ENCODE peak calls at places on chromosome 21, in seven cellular contexts. S is astrocyte, Q is tibial nerve, R is body of pancreas, Y is WERI-Rb-1, F is pancreas, B is mammary epithelial cell. U is an unnamed sample.

GRCh38 chr21:42580793-42581201 is 67.1 kb downstream of the SLC37A1 start:
- DNase-seq in S (no peak), B (no peak), Q (no peak), F (no peak), R (no peak), Y (peak), U (peak)

GRCh38 chr21:28657576-28657975 is 335.1 kb downstream of the LTN1 start:
- DNase-seq in F (no peak), Q (no peak), B (no peak), S (no peak), R (no peak), Y (no peak), U (no peak)

GRCh38 chr21:35855463-35855862 is 204.9 kb downstream of the SETD4 start:
- DNase-seq in S (no peak), B (no peak), F (no peak), Y (no peak), R (no peak), Q (no peak), U (no peak)

GRCh38 chr21:34999397-34999941 is 49.6 kb downstream of the RUNX1 start:
- DNase-seq in B (no peak), Q (no peak), S (no peak), R (no peak), Y (no peak), F (no peak), U (no peak)

GRCh38 chr21:26389971-26390641 is 183.0 kb downstream of the CYYR1 start:
- DNase-seq in Q (no peak), B (peak), R (no peak), S (peak), Y (no peak), F (no peak), U (no peak)

GRCh38 chr21:27646691-27647090 is 679.8 kb upstream of the ADAMTS5 start:
- DNase-seq in S (no peak), Y (no peak), B (peak), R (no peak), F (no peak), Q (no peak), U (no peak)

GRCh38 chr21:22791986-22792560 is 1793.9 kb downstream of the NCAM2 start:
- DNase-seq in B (no peak), F (no peak), R (peak), Y (peak), Q (peak), S (peak), U (no peak)

GRCh38 chr21:34989337-34990151 is 59.6 kb downstream of the RUNX1 start:
- DNase-seq in R (no peak), Y (no peak), S (peak), B (peak), Q (no peak), F (no peak), U (no peak)

GRCh38 chr21:25556087-25556486 is 51.2 kb downstream of the MRPL39 start:
- DNase-seq in Y (no peak), S (no peak), F (no peak), R (no peak), Q (no peak), B (peak), U (no peak)

GRCh38 chr21:35324372-35325220 is 275.5 kb upstream of the RUNX1 start:
- DNase-seq in Y (no peak), Q (peak), S (peak), B (peak), R (no peak), F (no peak), U (peak)

GRCh38 chr21:21722736-21723135 is 724.5 kb downstream of the NCAM2 start:
- DNase-seq in B (no peak), R (no peak), Y (no peak), F (no peak), S (peak), Q (no peak), U (no peak)

GRCh38 chr21:35932232-35932911 is 128.0 kb downstream of the SETD4 start:
- DNase-seq in R (peak), Y (no peak), S (peak), B (peak), F (no peak), Q (peak), U (peak)

GRCh38 chr21:43287111-43287973 is 118.5 kb downstream of the CRYAA start:
- DNase-seq in Q (no peak), R (no peak), Y (no peak), F (no peak), S (no peak), B (no peak), U (peak)

GRCh38 chr21:26801524-26801923 is 43.7 kb downstream of the ADAMTS1 start:
- DNase-seq in F (no peak), S (peak), Y (no peak), Q (no peak), R (no peak), B (no peak), U (no peak)

GRCh38 chr21:43287974-43288755 is 119.4 kb downstream of the CRYAA start:
- DNase-seq in R (no peak), Y (no peak), F (no peak), B (no peak), Q (no peak), S (no peak), U (no peak)

GRCh38 chr21:44423941-44424607 is 31.2 kb upstream of the LRRC3 start:
- DNase-seq in B (no peak), Y (peak), Q (no peak), S (no peak), R (no peak), F (peak), U (peak)

GRCh38 chr21:42666023-42666747 is 12.8 kb downstream of the PDE9A start:
- DNase-seq in B (no peak), R (no peak), Y (no peak), F (no peak), Q (no peak), S (no peak), U (no peak)

GRCh38 chr21:42238185-42238934 is 19.4 kb downstream of the ABCG1 start:
- DNase-seq in B (no peak), F (peak), Q (no peak), Y (no peak), S (no peak), R (no peak), U (no peak)

GRCh38 chr21:33208534-33208933 is 21.2 kb upstream of the IFNAR2 start:
- DNase-seq in B (no peak), F (no peak), Q (no peak), R (no peak), S (no peak), Y (no peak), U (no peak)

GRCh38 chr21:43318841-43319781 is 107.8 kb downstream of the SIK1 start:
- DNase-seq in Q (peak), S (peak), Y (no peak), R (no peak), F (no peak), B (peak), U (no peak)

GRCh38 chr21:33325222-33326067 is 675 bp downstream of the IFNAR1 start:
- DNase-seq in R (peak), F (peak), S (peak), Y (peak), Q (peak), B (peak), U (peak)

GRCh38 chr21:28136687-28137086 is 856.0 kb downstream of the LTN1 start:
- DNase-seq in F (no peak), B (no peak), R (no peak), Y (no peak), Q (no peak), S (no peak), U (no peak)

GRCh38 chr21:32994305-32994704 is 31.4 kb upstream of the OLIG2 start:
- DNase-seq in Y (peak), R (no peak), Q (no peak), F (no peak), S (no peak), B (no peak), U (no peak)

GRCh38 chr21:9008636-9009035 is 1512.7 kb upstream of the TPTE start:
- DNase-seq in Y (no peak), F (peak), S (no peak), Q (no peak), B (no peak), R (no peak), U (no peak)

GRCh38 chr21:27722095-27722494 is 755.2 kb upstream of the ADAMTS5 start:
- DNase-seq in Y (no peak), B (peak), R (no peak), S (no peak), F (no peak), Q (no peak), U (no peak)

GRCh38 chr21:29164330-29164942 is 34.0 kb downstream of the MAP3K7CL start:
- DNase-seq in Q (no peak), R (no peak), S (peak), Y (peak), B (peak), F (no peak), U (no peak)

GRCh38 chr21:25508364-25508763 is 98.9 kb downstream of the MRPL39 start:
- DNase-seq in S (peak), Q (no peak), Y (no peak), B (no peak), R (no peak), F (no peak), U (no peak)

GRCh38 chr21:42159560-42160110 is 59.3 kb upstream of the ABCG1 start:
- DNase-seq in Q (no peak), Y (no peak), F (peak), R (no peak), B (no peak), S (no peak), U (peak)

GRCh38 chr21:26388731-26389231 is 184.3 kb downstream of the CYYR1 start:
- DNase-seq in F (no peak), S (peak), Y (no peak), Q (no peak), B (peak), R (no peak), U (no peak)

GRCh38 chr21:43590220-43590619 is 69.1 kb downstream of the HSF2BP start:
- DNase-seq in B (peak), F (no peak), Q (no peak), R (no peak), Y (no peak), S (peak), U (no peak)

GRCh38 chr21:44300262-44300959 is 558 bp downstream of the PFKL start:
- DNase-seq in B (peak), S (peak), Y (peak), R (peak), F (peak), Q (peak), U (peak)

GRCh38 chr21:44613386-44614155 is 1.7 kb downstream of the KRTAP10-8 start:
- DNase-seq in R (no peak), S (no peak), F (no peak), Q (no peak), B (no peak), Y (no peak), U (no peak)

GRCh38 chr21:28540514-28540913 is 452.2 kb downstream of the LTN1 start:
- DNase-seq in B (no peak), S (peak), R (no peak), Y (no peak), F (no peak), Q (no peak), U (no peak)

GRCh38 chr21:32414579-32415358 is 2.3 kb downstream of the EVA1C start:
- DNase-seq in S (peak), B (peak), Q (no peak), F (no peak), Y (no peak), R (no peak), U (no peak)

GRCh38 chr21:44485254-44485793 is 30.0 kb downstream of the LRRC3 start:
- DNase-seq in Q (peak), S (no peak), R (no peak), B (no peak), Y (no peak), F (no peak), U (peak)

GRCh38 chr21:16569679-16570078 is 839.9 kb downstream of the USP25 start:
- DNase-seq in Y (no peak), S (peak), F (no peak), Q (no peak), R (no peak), B (no peak), U (no peak)

GRCh38 chr21:16571594-16571993 is 841.8 kb downstream of the USP25 start:
- DNase-seq in R (no peak), F (no peak), Q (no peak), S (peak), B (no peak), Y (no peak), U (no peak)

GRCh38 chr21:16570196-16570595 is 840.4 kb downstream of the USP25 start:
- DNase-seq in B (peak), R (no peak), S (peak), Q (no peak), F (no peak), Y (no peak), U (no peak)

GRCh38 chr21:16572032-16572431 is 842.2 kb downstream of the USP25 start:
- DNase-seq in Y (no peak), R (no peak), S (peak), Q (no peak), B (peak), F (no peak), U (no peak)

GRCh38 chr21:16570856-16571255 is 841.1 kb downstream of the USP25 start:
- DNase-seq in Y (no peak), R (no peak), Q (no peak), S (peak), B (no peak), F (no peak), U (no peak)
- H3K27ac ChIP-seq in Y (no peak), R (no peak), Q (peak), S (peak), B (no peak), F (no peak), U (no peak)

DNA sequence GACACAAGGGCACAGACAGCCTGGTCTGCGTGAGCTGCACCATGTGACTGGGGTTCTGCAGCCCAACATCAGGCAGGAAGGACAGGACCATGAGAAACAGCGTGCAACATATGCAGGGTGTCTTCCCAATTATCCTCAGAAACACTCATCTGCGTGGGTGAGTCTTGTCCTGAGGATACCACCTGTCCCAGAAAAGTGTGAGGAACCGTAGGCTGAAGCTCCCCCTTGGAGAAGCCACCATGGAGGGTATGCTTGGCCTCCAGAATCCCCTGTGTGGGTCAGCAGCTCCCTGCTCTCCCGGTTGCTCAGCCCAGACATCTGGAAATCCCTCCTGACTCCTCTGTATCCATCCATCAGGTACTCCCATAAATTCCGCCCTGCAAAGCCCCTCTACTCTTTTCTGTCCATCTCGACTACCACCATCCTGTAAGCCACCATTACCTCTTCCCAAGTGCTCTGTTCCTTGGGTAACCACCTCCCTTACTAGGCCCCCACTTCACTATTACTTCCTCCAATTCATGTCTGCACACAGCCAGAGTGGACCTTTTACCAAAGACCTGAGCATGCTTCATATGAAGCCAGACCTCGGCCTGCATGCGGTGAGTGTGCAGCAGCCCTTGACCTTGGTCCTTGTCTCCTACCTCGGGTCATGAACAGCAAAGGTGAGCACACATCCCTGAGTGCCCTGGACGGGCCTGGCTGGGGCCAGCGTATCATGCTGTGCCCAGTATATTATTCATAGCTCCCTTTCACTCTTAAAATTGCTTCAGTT is 33.1 kb downstream of the ETS2 start:
- DNase-seq in B (no peak), F (no peak), R (no peak), S (no peak), Y (no peak), Q (no peak), U (no peak)
- H3K27ac ChIP-seq in B (peak), F (no peak), R (no peak), S (peak), Y (no peak), Q (no peak), U (no peak)

GRCh38 chr21:45980697-45981096 is 873 bp upstream of the COL6A1 start:
- DNase-seq in S (no peak), R (no peak), F (no peak), Y (no peak), B (no peak), Q (no peak), U (no peak)

GRCh38 chr21:45977396-45977795 is 4.2 kb upstream of the COL6A1 start:
- DNase-seq in F (no peak), Y (peak), B (no peak), R (no peak), Q (no peak), S (no peak), U (peak)

GRCh38 chr21:45979651-45980050 is 1.9 kb upstream of the COL6A1 start:
- DNase-seq in Q (no peak), Y (peak), F (no peak), B (no peak), R (peak), S (no peak), U (peak)

GRCh38 chr21:45980271-45980670 is 1.3 kb upstream of the COL6A1 start:
- DNase-seq in Q (no peak), Y (no peak), B (no peak), S (no peak), R (peak), F (no peak), U (peak)

GRCh38 chr21:45979141-45979631 is 2.4 kb upstream of the COL6A1 start:
- DNase-seq in S (no peak), Q (no peak), F (peak), R (peak), B (no peak), Y (peak), U (peak)
- H3K27ac ChIP-seq in S (no peak), Q (peak), F (no peak), R (no peak), B (no peak), Y (no peak), U (peak)

GRCh38 chr21:40850071-40850470 is 3.1 kb upstream of the DSCAM start:
- DNase-seq in F (no peak), Y (no peak), B (peak), S (no peak), R (no peak), Q (no peak), U (no peak)
- H3K27ac ChIP-seq in F (no peak), Y (no peak), B (no peak), S (no peak), R (no peak), Q (no peak), U (no peak)

GRCh38 chr21:24118738-24119470 is 1488.4 kb downstream of the MRPL39 start:
- DNase-seq in B (no peak), F (no peak), Q (no peak), R (no peak), Y (no peak), S (peak), U (no peak)

DNA sequence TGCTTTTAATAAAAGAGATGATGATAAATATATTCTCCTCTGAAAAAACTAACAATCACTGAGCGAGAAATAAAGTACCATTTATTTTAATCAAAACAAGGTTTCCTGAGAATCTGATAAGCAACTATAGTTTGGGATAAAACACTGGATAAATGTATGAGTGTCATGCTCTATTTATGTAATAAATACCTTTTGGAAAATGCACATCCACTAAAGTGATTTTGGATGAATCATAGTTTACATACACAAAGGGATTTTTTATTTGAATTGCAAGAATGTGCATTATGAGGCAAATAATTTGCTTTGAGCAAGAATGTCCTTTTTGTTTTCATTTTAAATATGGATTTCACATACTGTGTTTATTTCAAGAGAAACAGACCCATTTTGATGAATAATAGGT is 1483.5 kb downstream of the MRPL39 start:
- DNase-seq in B (no peak), Y (no peak), F (no peak), Q (no peak), S (no peak), R (no peak), U (no peak)
- H3K27ac ChIP-seq in B (no peak), Y (no peak), F (no peak), Q (no peak), S (no peak), R (no peak), U (no peak)

DNA sequence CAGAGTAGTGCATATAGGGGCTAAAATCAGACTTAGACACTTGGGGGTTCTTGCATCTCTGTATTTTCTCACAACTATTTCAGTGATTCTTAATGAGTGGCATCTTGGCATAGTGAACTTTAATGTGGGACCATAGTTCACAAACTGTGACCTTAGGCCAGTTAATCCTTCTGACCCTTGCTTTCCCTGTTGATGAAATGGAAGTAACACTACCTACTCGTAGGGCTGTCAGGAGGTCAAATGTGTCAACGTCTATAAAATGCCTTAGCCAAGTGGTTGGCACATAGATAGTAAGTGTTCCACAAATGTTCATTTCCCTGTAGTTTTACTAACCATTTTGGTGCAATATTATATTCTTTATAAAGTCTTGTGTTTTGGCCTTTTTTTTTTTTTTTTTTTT is 49.4 kb downstream of the DYRK1A start:
- DNase-seq in Y (no peak), F (no peak), Q (no peak), S (no peak), B (no peak), R (no peak), U (no peak)
- H3K27ac ChIP-seq in Y (no peak), F (no peak), Q (no peak), S (no peak), B (no peak), R (no peak), U (no peak)

GRCh38 chr21:38760017-38760761 is 45.5 kb upstream of the ETS2 start:
- DNase-seq in S (peak), Q (no peak), R (no peak), F (no peak), B (no peak), Y (peak), U (no peak)

GRCh38 chr21:38759286-38759872 is 46.4 kb upstream of the ETS2 start:
- DNase-seq in F (no peak), Y (no peak), Q (no peak), R (no peak), B (no peak), S (no peak), U (no peak)

GRCh38 chr21:38753114-38754100 is 52.3 kb upstream of the ETS2 start:
- DNase-seq in Q (no peak), F (no peak), R (no peak), Y (no peak), S (no peak), B (no peak), U (no peak)

GRCh38 chr21:38758815-38759214 is 46.9 kb upstream of the ETS2 start:
- DNase-seq in B (no peak), F (no peak), Q (no peak), R (no peak), Y (no peak), S (no peak), U (no peak)

DNA sequence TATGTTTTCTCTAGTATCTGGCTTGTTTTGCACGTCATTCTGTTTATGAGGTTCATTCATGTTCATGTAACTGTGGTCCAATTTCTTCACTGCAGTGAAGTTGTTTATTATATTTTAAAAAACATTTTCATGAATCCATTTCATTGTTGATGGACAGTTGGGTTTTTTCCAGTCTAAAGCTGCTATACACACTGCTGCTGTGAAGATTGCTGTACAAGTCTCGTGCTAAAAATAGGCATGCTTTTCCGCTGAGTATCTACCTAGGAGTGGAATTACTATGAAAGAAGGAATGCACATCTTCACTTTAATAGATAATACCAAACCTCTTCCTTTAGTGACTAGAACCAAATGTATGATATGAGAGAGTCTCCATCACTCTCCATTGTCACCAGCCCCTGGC is 49.0 kb upstream of the ETS2 start:
- DNase-seq in B (peak), Q (no peak), F (no peak), Y (no peak), S (peak), R (no peak), U (no peak)
- H3K27ac ChIP-seq in B (peak), Q (no peak), F (no peak), Y (no peak), S (peak), R (no peak), U (no peak)